ENCODE peak calls at places on chromosomes 11 and 22, in seven cellular contexts. C, J, A, K, H, Z and Q are unnamed samples.

GRCh38 chr11:7490535-7490934 is 5.2 kb downstream of the OLFML1 start:
- DNase-seq in C (no peak), J (no peak), A (no peak), K (no peak), H (no peak), Z (no peak), Q (no peak)

GRCh38 chr11:65426839-65427690 is 4.5 kb downstream of the NEAT1 start:
- DNase-seq in C (peak), J (no peak), A (no peak), K (no peak), H (peak), Z (no peak), Q (no peak)

GRCh38 chr22:45376703-45377102 is 36.7 kb downstream of the SMC1B start:
- DNase-seq in C (no peak), J (peak), A (no peak), K (no peak), H (no peak), Z (no peak), Q (no peak)

GRCh38 chr11:6201486-6201885 is 2.5 kb downstream of the OR52W1 start:
- DNase-seq in C (peak), J (no peak), A (no peak), K (no peak), H (no peak), Z (no peak), Q (no peak)

GRCh38 chr11:7605544-7605943 is 67.8 kb downstream of the CYB5R2 start:
- DNase-seq in C (peak), J (no peak), A (no peak), K (no peak), H (no peak), Z (no peak), Q (no peak)

GRCh38 chr11:117143390-117143789 is 697 bp upstream of the PAFAH1B2 start:
- DNase-seq in C (peak), J (no peak), A (no peak), K (peak), H (peak), Z (peak), Q (no peak)

GRCh38 chr11:44651535-44652130 is 75.1 kb upstream of the TSPAN18 start:
- DNase-seq in C (no peak), J (no peak), A (no peak), K (no peak), H (no peak), Z (no peak), Q (no peak)

GRCh38 chr11:131744847-131745246 is 374.4 kb downstream of the NTM start:
- DNase-seq in C (peak), J (no peak), A (no peak), K (no peak), H (no peak), Z (no peak), Q (no peak)

GRCh38 chr11:59069082-59069481 is 17.0 kb upstream of the GLYATL1B start:
- DNase-seq in C (peak), J (no peak), A (no peak), K (no peak), H (no peak), Z (no peak), Q (no peak)

GRCh38 chr11:12617632-12618031 is 56.6 kb upstream of the TEAD1 start:
- DNase-seq in C (no peak), J (no peak), A (no peak), K (no peak), H (no peak), Z (no peak), Q (no peak)

GRCh38 chr22:49855491-49855911 is 1.9 kb downstream of the ZBED4 start:
- DNase-seq in C (peak), J (no peak), A (no peak), K (no peak), H (no peak), Z (no peak), Q (no peak)

GRCh38 chr11:73981051-73981805 is 1.4 kb downstream of the UCP2 start:
- DNase-seq in C (no peak), J (no peak), A (no peak), K (no peak), H (peak), Z (no peak), Q (no peak)

GRCh38 chr11:44596541-44597276 is 31.2 kb downstream of the CD82 start:
- DNase-seq in C (no peak), J (no peak), A (no peak), K (peak), H (peak), Z (no peak), Q (no peak)

GRCh38 chr22:35542972-35543516 is 2.4 kb downstream of the RASD2 start:
- DNase-seq in C (no peak), J (no peak), A (no peak), K (no peak), H (no peak), Z (no peak), Q (no peak)

GRCh38 chr22:45306139-45306538 is 3.6 kb upstream of the FAM118A start:
- DNase-seq in C (no peak), J (no peak), A (no peak), K (no peak), H (no peak), Z (no peak), Q (no peak)

GRCh38 chr22:37435970-37436603 is 8.8 kb upstream of the ELFN2 start:
- DNase-seq in C (no peak), J (no peak), A (no peak), K (no peak), H (no peak), Z (no peak), Q (no peak)

GRCh38 chr11:113385749-113386148 is 1.8 kb upstream of the ANKK1 start:
- DNase-seq in C (peak), J (no peak), A (no peak), K (no peak), H (no peak), Z (no peak), Q (no peak)

GRCh38 chr11:11992813-11993212 is 15.6 kb downstream of the DKK3 start:
- DNase-seq in C (no peak), J (no peak), A (no peak), K (no peak), H (no peak), Z (no peak), Q (no peak)

GRCh38 chr11:19071255-19071654 is 10.7 kb upstream of the MRGPRX2 start:
- DNase-seq in C (peak), J (peak), A (peak), K (peak), H (peak), Z (peak), Q (peak)

GRCh38 chr11:18393581-18394299 is 623 bp upstream of the LDHA start:
- DNase-seq in C (no peak), J (no peak), A (no peak), K (peak), H (no peak), Z (no peak), Q (no peak)

GRCh38 chr22:44455963-44456358 is 42.1 kb downstream of the RTL6 start:
- DNase-seq in C (no peak), J (no peak), A (no peak), K (no peak), H (no peak), Z (no peak), Q (no peak)

GRCh38 chr11:93196816-93197382 is 892 bp downstream of the SLC36A4 start:
- DNase-seq in C (no peak), J (no peak), A (no peak), K (no peak), H (no peak), Z (peak), Q (no peak)

GRCh38 chr11:114179234-114179941 is 116.8 kb upstream of the NNMT start:
- DNase-seq in C (no peak), J (peak), A (no peak), K (no peak), H (no peak), Z (no peak), Q (no peak)

GRCh38 chr22:48955351-48956311 is 872.0 kb downstream of the BRD1 start:
- DNase-seq in C (no peak), J (no peak), A (no peak), K (no peak), H (peak), Z (no peak), Q (no peak)

GRCh38 chr22:44151661-44152060 is 29.1 kb upstream of the PARVG start:
- DNase-seq in C (no peak), J (no peak), A (no peak), K (no peak), H (no peak), Z (no peak), Q (no peak)

GRCh38 chr22:19147193-19147780 is 2.8 kb downstream of the GSC2 start:
- DNase-seq in C (no peak), J (no peak), A (no peak), K (no peak), H (peak), Z (no peak), Q (no peak)

GRCh38 chr11:61279934-61280656 is 15.0 kb downstream of the VWCE start:
- DNase-seq in C (peak), J (no peak), A (no peak), K (no peak), H (peak), Z (no peak), Q (no peak)

GRCh38 chr11:68839953-68840641 is 1.6 kb downstream of the CPT1A start:
- DNase-seq in C (no peak), J (no peak), A (no peak), K (peak), H (peak), Z (no peak), Q (no peak)

GRCh38 chr11:68749501-68750196 is 1.7 kb downstream of the TESMIN start:
- DNase-seq in C (no peak), J (no peak), A (peak), K (no peak), H (peak), Z (no peak), Q (peak)

GRCh38 chr11:118149493-118149892 is 3.1 kb downstream of the SCN4B start:
- DNase-seq in C (no peak), J (no peak), A (no peak), K (no peak), H (peak), Z (no peak), Q (no peak)

GRCh38 chr11:82536706-82537105 is 197.0 kb downstream of the FAM181B start:
- DNase-seq in C (peak), J (no peak), A (no peak), K (no peak), H (no peak), Z (no peak), Q (no peak)

GRCh38 chr11:73087730-73088129 is 54.4 kb downstream of the FCHSD2 start:
- DNase-seq in C (peak), J (no peak), A (no peak), K (no peak), H (no peak), Z (no peak), Q (no peak)

GRCh38 chr22:29605236-29605850 is 1.9 kb downstream of the NF2 start:
- DNase-seq in C (no peak), J (no peak), A (no peak), K (no peak), H (no peak), Z (no peak), Q (no peak)
- TF ChIP-seq CTCF in C (no peak), J (no peak), A (no peak), K (no peak), H (no peak), Z (no peak), Q (no peak)

GRCh38 chr11:129694966-129695365 is 120.7 kb upstream of the TMEM45B start:
- DNase-seq in C (peak), J (no peak), A (no peak), K (no peak), H (no peak), Z (no peak), Q (no peak)

GRCh38 chr11:129695543-129696308 is 119.9 kb upstream of the TMEM45B start:
- DNase-seq in C (peak), J (no peak), A (peak), K (peak), H (peak), Z (peak), Q (peak)

GRCh38 chr11:129698212-129698611 is 117.4 kb upstream of the TMEM45B start:
- DNase-seq in C (no peak), J (no peak), A (no peak), K (peak), H (no peak), Z (no peak), Q (no peak)

GRCh38 chr11:129694538-129694937 is 121.1 kb upstream of the TMEM45B start:
- DNase-seq in C (no peak), J (no peak), A (peak), K (peak), H (no peak), Z (no peak), Q (no peak)

GRCh38 chr11:129696309-129696989 is 119.2 kb upstream of the TMEM45B start:
- DNase-seq in C (no peak), J (no peak), A (no peak), K (peak), H (no peak), Z (no peak), Q (no peak)
- TF ChIP-seq CTCF in C (no peak), J (no peak), A (peak), K (no peak), H (no peak), Z (no peak), Q (no peak)

GRCh38 chr11:124923296-124923695 is 4.2 kb downstream of the HEPN1 start:
- DNase-seq in C (no peak), J (no peak), A (no peak), K (no peak), H (no peak), Z (no peak), Q (no peak)

GRCh38 chr11:124922831-124923230 is 3.8 kb downstream of the HEPN1 start:
- DNase-seq in C (no peak), J (no peak), A (no peak), K (no peak), H (no peak), Z (no peak), Q (no peak)

GRCh38 chr11:124918950-124919349 is at the start of gene HEPN1:
- DNase-seq in C (no peak), J (no peak), A (no peak), K (no peak), H (no peak), Z (no peak), Q (no peak)

GRCh38 chr11:124919836-124920755 is 1.0 kb downstream of the HEPN1 start:
- DNase-seq in C (no peak), J (no peak), A (no peak), K (no peak), H (no peak), Z (peak), Q (no peak)

DNA sequence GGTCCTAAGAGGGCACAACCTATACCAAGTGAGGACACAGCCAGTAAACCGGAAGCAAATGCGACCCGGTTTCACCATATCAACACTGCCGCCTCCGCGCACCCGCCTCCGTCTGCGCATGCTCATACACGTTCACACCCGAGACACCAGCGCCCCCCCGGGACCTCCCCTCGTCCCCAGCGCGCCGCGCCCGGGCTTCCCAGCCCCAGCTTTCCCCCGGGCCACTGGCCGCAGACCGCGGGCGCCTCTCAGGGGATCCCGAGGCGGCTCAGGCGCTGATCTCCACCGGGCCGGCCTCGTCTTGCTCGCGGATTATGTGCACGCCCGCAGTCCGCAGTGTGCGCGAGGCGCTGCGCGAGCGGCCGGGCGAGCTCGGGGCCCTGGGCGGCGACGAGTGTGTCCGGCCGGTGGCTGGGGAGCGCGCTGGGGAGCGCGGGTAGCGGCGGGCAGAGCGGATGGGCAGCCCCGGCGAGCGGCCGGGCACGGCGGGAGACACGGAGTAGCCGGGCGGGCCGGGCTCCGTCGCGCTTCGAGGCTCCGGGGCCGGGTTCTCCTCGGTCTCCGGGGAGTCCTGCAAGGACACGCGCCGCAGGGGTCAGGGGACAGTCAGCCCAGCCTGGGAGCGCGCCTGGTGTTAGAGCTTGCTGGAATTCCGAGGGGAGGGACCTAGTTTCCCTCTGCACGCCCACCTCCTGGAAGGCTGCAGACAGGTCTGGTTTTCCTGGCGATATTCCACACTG is 2.0 kb downstream of the HEPN1 start:
- DNase-seq in C (peak), J (no peak), A (peak), K (peak), H (peak), Z (peak), Q (peak)
- TF ChIP-seq CTCF in C (no peak), J (no peak), A (no peak), K (no peak), H (no peak), Z (no peak), Q (no peak)

DNA sequence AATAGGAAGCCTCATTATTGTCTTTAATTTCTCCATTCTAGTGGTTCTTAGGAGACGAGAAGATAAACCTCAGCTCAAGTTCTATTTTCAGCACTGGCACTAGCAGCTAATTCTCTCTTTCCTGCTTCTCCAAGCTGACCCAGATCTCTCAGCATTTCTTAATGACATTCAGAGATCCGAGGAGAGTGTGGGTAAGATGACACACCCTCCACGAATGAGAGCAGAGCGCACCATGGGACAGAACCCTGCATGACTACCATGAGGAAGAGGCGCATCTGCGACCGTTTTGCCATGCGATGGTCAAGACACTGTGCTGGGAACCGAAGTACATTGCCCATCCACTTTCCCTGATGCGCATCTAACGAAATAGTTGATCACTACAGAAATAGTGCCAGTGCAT is 241.8 kb downstream of the LARGE1 start:
- DNase-seq in C (no peak), J (no peak), A (no peak), K (no peak), H (no peak), Z (no peak), Q (no peak)
- TF ChIP-seq CTCF in C (no peak), J (no peak), A (no peak), K (no peak), H (no peak), Z (no peak), Q (no peak)

GRCh38 chr22:26748845-26749244 is 91.5 kb downstream of the MIAT start:
- DNase-seq in C (no peak), J (no peak), A (no peak), K (no peak), H (no peak), Z (no peak), Q (no peak)

GRCh38 chr22:26756675-26757293 is 99.4 kb downstream of the MIAT start:
- DNase-seq in C (peak), J (no peak), A (peak), K (peak), H (peak), Z (peak), Q (peak)

GRCh38 chr22:26757496-26757895 is 100.1 kb downstream of the MIAT start:
- DNase-seq in C (no peak), J (no peak), A (no peak), K (no peak), H (no peak), Z (no peak), Q (no peak)

GRCh38 chr22:26751217-26751616 is 93.8 kb downstream of the MIAT start:
- DNase-seq in C (no peak), J (no peak), A (no peak), K (no peak), H (peak), Z (no peak), Q (peak)

DNA sequence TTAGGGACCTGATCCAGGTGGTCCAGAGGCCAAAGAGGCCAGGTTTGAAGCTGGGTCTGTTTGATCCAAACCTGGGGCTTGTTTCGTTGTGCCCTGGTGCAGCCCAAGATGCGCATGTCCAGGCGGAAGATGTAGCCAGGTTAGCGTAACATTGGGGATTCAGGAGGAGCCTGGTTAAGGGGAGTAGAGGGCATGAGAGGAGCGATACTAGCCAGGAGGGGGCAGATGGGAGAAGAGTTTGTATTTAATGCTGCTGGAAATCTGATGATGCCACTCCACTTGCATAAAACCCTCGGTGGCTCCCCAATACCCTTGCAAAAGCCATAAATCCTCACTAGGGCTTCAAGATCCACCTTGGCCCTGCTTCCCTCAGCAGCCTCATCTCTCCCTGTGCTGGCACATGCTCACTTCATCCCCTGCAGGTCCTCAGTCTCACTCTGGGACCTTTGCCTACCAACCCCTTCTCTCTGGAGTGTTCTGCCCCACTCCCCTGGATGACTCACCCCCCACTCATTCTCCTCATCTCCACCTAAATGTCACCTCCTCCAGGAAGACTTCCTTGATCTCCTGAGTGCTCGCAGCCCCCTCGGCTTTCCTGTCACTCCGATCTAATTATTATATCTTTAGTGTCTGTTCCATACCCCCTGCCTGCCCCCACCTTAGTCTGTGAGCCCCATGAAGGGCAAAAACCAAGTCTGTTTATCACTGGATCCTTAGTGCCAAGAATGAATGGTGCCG is 95.9 kb downstream of the MIAT start:
- DNase-seq in C (no peak), J (no peak), A (no peak), K (no peak), H (no peak), Z (no peak), Q (no peak)
- TF ChIP-seq CTCF in C (no peak), J (no peak), A (no peak), K (no peak), H (peak), Z (no peak), Q (no peak)

DNA sequence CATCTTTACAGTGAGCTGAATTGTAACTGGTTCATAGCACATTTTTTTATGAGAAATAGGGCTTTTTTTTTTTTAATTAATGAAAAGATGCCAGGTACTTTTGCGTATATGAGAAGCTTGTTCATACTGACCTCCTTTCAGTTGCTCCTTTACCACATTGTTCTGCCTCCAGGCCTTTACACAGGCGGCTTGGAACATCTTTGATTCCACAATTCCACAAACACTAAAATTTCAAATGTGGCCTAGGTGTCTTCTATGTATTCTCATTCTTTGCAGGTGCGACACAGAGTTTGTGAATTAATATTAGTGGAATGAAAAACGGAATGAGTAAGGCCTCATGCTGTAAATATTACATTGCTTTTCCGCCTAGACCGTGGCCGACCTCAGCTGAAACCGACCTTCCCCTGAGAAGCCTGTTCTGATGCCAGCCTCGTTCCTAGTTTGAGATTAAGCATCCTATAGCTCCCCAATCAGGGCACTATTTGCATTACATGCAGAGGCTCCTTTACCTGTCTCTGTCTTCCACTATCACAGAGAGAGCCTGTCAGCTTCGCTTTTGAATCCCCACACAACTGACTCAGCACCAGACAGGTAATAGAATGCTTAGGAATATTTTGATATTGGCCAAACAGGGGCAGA is 125.8 kb downstream of the LDLRAD3 start:
- DNase-seq in C (peak), J (no peak), A (peak), K (no peak), H (peak), Z (peak), Q (no peak)
- TF ChIP-seq CTCF in C (peak), J (no peak), A (no peak), K (peak), H (peak), Z (peak), Q (peak)